ENCODE peak calls at places on chromosomes 4 and X, in four cellular contexts. One of them, this sample, is unnamed.

GRCh38 chrX:108735680-108736508 is 469 bp downstream of the IRS4 start:
- DNase-seq in brain microvascular endothelial cell: no peak
- DNase-seq in dorsolateral prefrontal cortex: no peak
- DNase-seq in H1: no peak
- DNase-seq in this sample: no peak

GRCh38 chr4:139972305-139972704 is 181.7 kb downstream of the MAML3 start:
- DNase-seq in brain microvascular endothelial cell: no peak
- DNase-seq in dorsolateral prefrontal cortex: no peak
- DNase-seq in H1: no peak
- DNase-seq in this sample: no peak

GRCh38 chrX:69372435-69372834 is 131.7 kb upstream of the NALF2 start:
- DNase-seq in brain microvascular endothelial cell: no peak
- DNase-seq in dorsolateral prefrontal cortex: no peak
- DNase-seq in H1: no peak
- DNase-seq in this sample: no peak

GRCh38 chrX:128460835-128461234 is 408.6 kb upstream of the ACTRT1 start:
- DNase-seq in brain microvascular endothelial cell: no peak
- DNase-seq in dorsolateral prefrontal cortex: no peak
- DNase-seq in H1: no peak
- DNase-seq in this sample: peak; percentile 3

GRCh38 chr4:140857111-140857510 is 100.9 kb upstream of the TBC1D9 start:
- DNase-seq in brain microvascular endothelial cell: no peak
- DNase-seq in dorsolateral prefrontal cortex: no peak
- DNase-seq in H1: no peak
- DNase-seq in this sample: no peak

GRCh38 chr4:20289782-20290181 is 38.1 kb downstream of the SLIT2 start:
- DNase-seq in brain microvascular endothelial cell: no peak
- DNase-seq in dorsolateral prefrontal cortex: no peak
- DNase-seq in H1: no peak
- DNase-seq in this sample: no peak

GRCh38 chr4:108322497-108322896 is 153.8 kb upstream of the LEF1 start:
- DNase-seq in brain microvascular endothelial cell: no peak
- DNase-seq in dorsolateral prefrontal cortex: no peak
- DNase-seq in H1: no peak
- DNase-seq in this sample: no peak

GRCh38 chr4:113157086-113157857 is 107.8 kb downstream of the ANK2 start:
- DNase-seq in brain microvascular endothelial cell: no peak
- DNase-seq in dorsolateral prefrontal cortex: no peak
- DNase-seq in H1: no peak
- DNase-seq in this sample: no peak

GRCh38 chr4:72797486-72797885 is 228.5 kb upstream of the ADAMTS3 start:
- DNase-seq in brain microvascular endothelial cell: no peak
- DNase-seq in dorsolateral prefrontal cortex: no peak
- DNase-seq in H1: no peak
- DNase-seq in this sample: peak; percentile 62

GRCh38 chr4:89245459-89245858 is 62.1 kb downstream of the GPRIN3 start:
- DNase-seq in brain microvascular endothelial cell: no peak
- DNase-seq in dorsolateral prefrontal cortex: no peak
- DNase-seq in H1: no peak
- DNase-seq in this sample: no peak

GRCh38 chr4:135368826-135369225 is 1167.2 kb upstream of the PABPC4L start:
- DNase-seq in brain microvascular endothelial cell: no peak
- DNase-seq in dorsolateral prefrontal cortex: no peak
- DNase-seq in H1: no peak
- DNase-seq in this sample: no peak

GRCh38 chr4:20646287-20646686 is 54.0 kb upstream of the PACRGL start:
- DNase-seq in brain microvascular endothelial cell: no peak
- DNase-seq in dorsolateral prefrontal cortex: no peak
- DNase-seq in H1: no peak
- DNase-seq in this sample: no peak

GRCh38 chr4:78951862-78952472 is 12.7 kb upstream of the PAQR3 start:
- DNase-seq in brain microvascular endothelial cell: no peak
- DNase-seq in dorsolateral prefrontal cortex: no peak
- DNase-seq in H1: no peak
- DNase-seq in this sample: peak; percentile 32

GRCh38 chr4:109332926-109333464 is 30.5 kb upstream of the COL25A1 start:
- DNase-seq in brain microvascular endothelial cell: no peak
- DNase-seq in dorsolateral prefrontal cortex: no peak
- DNase-seq in H1: peak; percentile 13
- DNase-seq in this sample: peak; percentile 4

GRCh38 chr4:108779958-108780357 is 17.1 kb upstream of the ETNPPL start:
- DNase-seq in brain microvascular endothelial cell: no peak
- DNase-seq in dorsolateral prefrontal cortex: no peak
- DNase-seq in H1: no peak
- DNase-seq in this sample: no peak

GRCh38 chr4:152316969-152317368 is 218.9 kb downstream of the FBXW7 start:
- DNase-seq in brain microvascular endothelial cell: no peak
- DNase-seq in dorsolateral prefrontal cortex: no peak
- DNase-seq in H1: no peak
- DNase-seq in this sample: no peak

GRCh38 chr4:152476796-152477195 is 59.1 kb downstream of the FBXW7 start:
- DNase-seq in brain microvascular endothelial cell: no peak
- DNase-seq in dorsolateral prefrontal cortex: no peak
- DNase-seq in H1: no peak
- DNase-seq in this sample: no peak

GRCh38 chr4:95572304-95572991 is 23.7 kb upstream of the UNC5C start:
- DNase-seq in brain microvascular endothelial cell: peak; percentile 60
- DNase-seq in dorsolateral prefrontal cortex: no peak
- DNase-seq in H1: no peak
- DNase-seq in this sample: no peak

GRCh38 chr4:155430895-155431467 is 54.2 kb upstream of the MAP9 start:
- DNase-seq in brain microvascular endothelial cell: no peak
- DNase-seq in dorsolateral prefrontal cortex: no peak
- DNase-seq in H1: no peak
- DNase-seq in this sample: no peak

GRCh38 chr4:108959497-108959896 is 196.6 kb upstream of the ETNPPL start:
- DNase-seq in brain microvascular endothelial cell: peak; percentile 2
- DNase-seq in dorsolateral prefrontal cortex: no peak
- DNase-seq in H1: no peak
- DNase-seq in this sample: no peak

GRCh38 chr4:74111990-74112389 is 13.0 kb upstream of the CXCL2 start:
- DNase-seq in brain microvascular endothelial cell: peak; percentile 85
- DNase-seq in dorsolateral prefrontal cortex: peak; percentile 63
- DNase-seq in H1: no peak
- DNase-seq in this sample: no peak

GRCh38 chrX:95626748-95627147 is 1057.9 kb upstream of the DIAPH2 start:
- DNase-seq in brain microvascular endothelial cell: no peak
- DNase-seq in dorsolateral prefrontal cortex: no peak
- DNase-seq in H1: no peak
- DNase-seq in this sample: no peak

GRCh38 chr4:81919238-81919637 is 447.5 kb upstream of the RASGEF1B start:
- DNase-seq in brain microvascular endothelial cell: peak; percentile 2
- DNase-seq in dorsolateral prefrontal cortex: no peak
- DNase-seq in H1: no peak
- DNase-seq in this sample: peak; percentile 20

GRCh38 chr4:186724048-186724860 is 598 bp upstream of the FAT1 start:
- DNase-seq in brain microvascular endothelial cell: peak; percentile 27
- DNase-seq in dorsolateral prefrontal cortex: no peak
- DNase-seq in H1: no peak
- DNase-seq in this sample: no peak

GRCh38 chr4:11313157-11313943 is 115.3 kb downstream of the HS3ST1 start:
- DNase-seq in brain microvascular endothelial cell: no peak
- DNase-seq in dorsolateral prefrontal cortex: no peak
- DNase-seq in H1: no peak
- DNase-seq in this sample: no peak

GRCh38 chrX:104707042-104707441 is 141.0 kb downstream of the IL1RAPL2 start:
- DNase-seq in brain microvascular endothelial cell: no peak
- DNase-seq in dorsolateral prefrontal cortex: no peak
- DNase-seq in H1: no peak
- DNase-seq in this sample: no peak

GRCh38 chr4:3407930-3408792 is 33.6 kb upstream of the HGFAC start:
- DNase-seq in brain microvascular endothelial cell: no peak
- DNase-seq in dorsolateral prefrontal cortex: peak; percentile 0
- DNase-seq in H1: no peak
- DNase-seq in this sample: no peak

GRCh38 chrX:136250191-136251041 is 784 bp downstream of the MAP7D3 start:
- DNase-seq in brain microvascular endothelial cell: no peak
- DNase-seq in dorsolateral prefrontal cortex: no peak
- DNase-seq in H1: no peak
- DNase-seq in this sample: no peak

GRCh38 chrX:132662844-132663243 is 174.0 kb upstream of the MBNL3 start:
- DNase-seq in brain microvascular endothelial cell: no peak
- DNase-seq in dorsolateral prefrontal cortex: no peak
- DNase-seq in H1: no peak
- DNase-seq in this sample: no peak

GRCh38 chr4:153535735-153536494 is 69.8 kb downstream of the TMEM131L start:
- DNase-seq in brain microvascular endothelial cell: no peak
- DNase-seq in dorsolateral prefrontal cortex: no peak
- DNase-seq in H1: peak; percentile 56
- DNase-seq in this sample: no peak

GRCh38 chr4:6178757-6179156 is 21.6 kb downstream of the JAKMIP1 start:
- DNase-seq in brain microvascular endothelial cell: no peak
- DNase-seq in dorsolateral prefrontal cortex: no peak
- DNase-seq in H1: no peak
- DNase-seq in this sample: no peak

GRCh38 chrX:71215335-71215912 is 7.6 kb upstream of the GJB1 start:
- DNase-seq in brain microvascular endothelial cell: no peak
- DNase-seq in dorsolateral prefrontal cortex: no peak
- DNase-seq in H1: no peak
- DNase-seq in this sample: no peak

GRCh38 chr4:38672247-38673071 is 8.5 kb downstream of the KLF3 start:
- DNase-seq in brain microvascular endothelial cell: no peak
- DNase-seq in dorsolateral prefrontal cortex: no peak
- DNase-seq in H1: no peak
- DNase-seq in this sample: no peak

GRCh38 chrX:106917830-106918500 is 2.2 kb upstream of the CLDN2 start:
- DNase-seq in brain microvascular endothelial cell: peak; percentile 43
- DNase-seq in dorsolateral prefrontal cortex: no peak
- DNase-seq in H1: no peak
- DNase-seq in this sample: peak; percentile 85

GRCh38 chr4:84238247-84239090 is 260.6 kb downstream of the NKX6-1 start:
- DNase-seq in brain microvascular endothelial cell: peak; percentile 18
- DNase-seq in dorsolateral prefrontal cortex: no peak
- DNase-seq in H1: no peak
- DNase-seq in this sample: no peak

GRCh38 chr4:24559032-24559821 is 25.1 kb downstream of the DHX15 start:
- DNase-seq in brain microvascular endothelial cell: no peak
- DNase-seq in dorsolateral prefrontal cortex: no peak
- DNase-seq in H1: no peak
- DNase-seq in this sample: no peak

GRCh38 chrX:15882704-15883539 is 28.3 kb upstream of the AP1S2 start:
- DNase-seq in brain microvascular endothelial cell: peak; percentile 29
- DNase-seq in dorsolateral prefrontal cortex: no peak
- DNase-seq in H1: no peak
- DNase-seq in this sample: no peak

GRCh38 chrX:120380699-120381098 is 18.8 kb downstream of the ATP1B4 start:
- DNase-seq in brain microvascular endothelial cell: no peak
- DNase-seq in dorsolateral prefrontal cortex: no peak
- DNase-seq in H1: no peak
- DNase-seq in this sample: peak; percentile 52

GRCh38 chr4:8270912-8271815 is 1.6 kb downstream of the HTRA3 start:
- DNase-seq in brain microvascular endothelial cell: no peak
- DNase-seq in dorsolateral prefrontal cortex: no peak
- DNase-seq in H1: no peak
- DNase-seq in this sample: no peak

GRCh38 chr4:8269535-8270417 is at the start of gene HTRA3:
- DNase-seq in brain microvascular endothelial cell: no peak
- DNase-seq in dorsolateral prefrontal cortex: no peak
- DNase-seq in H1: no peak
- DNase-seq in this sample: no peak

GRCh38 chr4:8271821-8272220 is 2.3 kb downstream of the HTRA3 start:
- DNase-seq in brain microvascular endothelial cell: no peak
- DNase-seq in dorsolateral prefrontal cortex: no peak
- DNase-seq in H1: no peak
- DNase-seq in this sample: no peak

GRCh38 chr4:8268901-8269534 is 536 bp upstream of the HTRA3 start:
- DNase-seq in brain microvascular endothelial cell: no peak
- DNase-seq in dorsolateral prefrontal cortex: no peak
- DNase-seq in H1: no peak
- DNase-seq in this sample: no peak

GRCh38 chr4:8270418-8270771 is 841 bp downstream of the HTRA3 start:
- DNase-seq in brain microvascular endothelial cell: no peak
- DNase-seq in dorsolateral prefrontal cortex: no peak
- DNase-seq in H1: no peak
- DNase-seq in this sample: no peak
- H3K4me3 ChIP-seq in brain microvascular endothelial cell: no peak overlapping the region
- H3K4me3 ChIP-seq in dorsolateral prefrontal cortex: peak overlapping the region; percentile 46
- H3K4me3 ChIP-seq in H1: peak overlapping the region; percentile 34
- H3K4me3 ChIP-seq in this sample: no peak overlapping the region

DNA sequence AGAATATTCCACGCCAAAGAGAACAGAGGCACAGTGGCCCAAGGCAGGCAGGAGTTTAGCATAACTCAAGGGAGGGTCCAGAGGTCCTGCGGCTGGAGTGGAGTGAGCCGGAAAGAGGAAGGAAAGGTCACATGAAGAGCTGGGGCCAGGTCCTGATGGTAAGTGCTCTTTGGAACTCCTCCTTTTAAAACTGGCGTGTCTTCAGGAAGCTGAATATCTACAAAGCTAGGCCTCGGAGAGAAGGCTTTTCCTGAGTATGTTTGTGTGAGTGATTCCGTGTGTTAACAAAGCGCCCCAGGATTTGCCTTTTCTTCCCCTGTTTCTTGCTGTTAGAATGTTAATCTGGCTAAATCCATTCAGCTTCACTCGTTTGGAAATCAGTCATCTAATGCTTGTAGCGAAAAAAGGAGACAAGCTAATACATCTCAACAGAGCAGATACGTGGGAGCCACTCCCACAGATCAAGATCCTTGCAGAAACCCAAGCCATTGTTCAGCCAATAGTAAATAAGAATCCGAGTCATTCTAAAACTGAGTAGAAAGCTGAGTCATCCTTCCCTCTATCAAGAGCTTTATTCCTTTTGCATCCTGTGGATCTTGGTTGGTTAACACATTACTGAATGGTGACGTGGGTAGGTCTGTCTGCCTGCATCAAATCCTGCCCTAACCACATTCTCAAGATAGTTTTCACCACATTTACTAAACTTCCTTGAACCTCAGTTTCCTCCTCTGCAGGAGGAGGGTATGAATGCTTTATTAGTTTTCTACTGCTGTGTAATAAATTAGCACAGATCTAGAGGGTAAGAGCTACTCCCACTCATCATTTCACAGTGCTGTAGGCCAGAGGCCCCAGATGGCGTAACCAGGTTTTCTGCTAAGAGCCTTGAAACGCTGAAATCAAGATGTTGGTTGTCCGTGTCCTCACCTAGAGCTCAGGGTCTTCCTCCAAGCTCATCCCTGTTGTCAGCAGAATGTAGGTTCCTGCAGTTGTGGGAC is 43.2 kb upstream of the RBM47 start:
- DNase-seq in brain microvascular endothelial cell: peak; percentile 94
- DNase-seq in dorsolateral prefrontal cortex: no peak
- DNase-seq in H1: peak; percentile 17
- DNase-seq in this sample: peak; percentile 86
- H3K4me3 ChIP-seq in brain microvascular endothelial cell: no peak overlapping the region
- H3K4me3 ChIP-seq in dorsolateral prefrontal cortex: no peak overlapping the region
- H3K4me3 ChIP-seq in H1: no peak overlapping the region
- H3K4me3 ChIP-seq in this sample: no peak overlapping the region

GRCh38 chr4:80185787-80186548 is 11.3 kb upstream of the PRDM8 start:
- DNase-seq in brain microvascular endothelial cell: no peak
- DNase-seq in dorsolateral prefrontal cortex: no peak
- DNase-seq in H1: no peak
- DNase-seq in this sample: no peak
- H3K4me3 ChIP-seq in brain microvascular endothelial cell: peak overlapping the region; percentile 80
- H3K4me3 ChIP-seq in dorsolateral prefrontal cortex: peak overlapping the region; percentile 67
- H3K4me3 ChIP-seq in H1: no peak overlapping the region
- H3K4me3 ChIP-seq in this sample: no peak overlapping the region

GRCh38 chrX:152898442-152898841 is 575 bp downstream of the ZNF185 start:
- DNase-seq in brain microvascular endothelial cell: no peak
- DNase-seq in dorsolateral prefrontal cortex: no peak
- DNase-seq in H1: no peak
- DNase-seq in this sample: no peak
- H3K4me3 ChIP-seq in brain microvascular endothelial cell: peak overlapping the region; percentile 35
- H3K4me3 ChIP-seq in dorsolateral prefrontal cortex: no peak overlapping the region
- H3K4me3 ChIP-seq in H1: no peak overlapping the region
- H3K4me3 ChIP-seq in this sample: no peak overlapping the region

This sample was measured in Jurkat, Clone E6-1.